ENCODE peak calls at places on chromosomes 2 and 18, in ten cellular contexts. T, Z, X, E, R, B, V, S, D and I are unnamed samples. For H3K27me3 and H3K9me3, the result is how much of the 10 kb centered on the place peaks cover.

GRCh38 chr2:128536925-128537620 is 218.4 kb upstream of the HS6ST1 start:
- DNase-seq in T (peak), Z (no peak), X (peak), E (no peak), R (peak), B (no peak), V (no peak), S (no peak), D (no peak), I (no peak)

GRCh38 chr2:12501469-12502147 is 215.1 kb upstream of the TRIB2 start:
- DNase-seq in T (peak), Z (peak), X (peak), E (no peak), R (no peak), B (peak), V (peak), S (no peak), D (peak), I (peak)

GRCh38 chr2:140288726-140289125 is 1508.5 kb upstream of the NXPH2 start:
- DNase-seq in T (no peak), Z (no peak), X (no peak), E (no peak), R (no peak), B (no peak), V (no peak), S (no peak), D (no peak), I (no peak)

GRCh38 chr18:56319953-56320352 is 318.4 kb downstream of the TXNL1 start:
- DNase-seq in T (no peak), Z (no peak), X (no peak), E (no peak), R (no peak), B (no peak), V (no peak), S (no peak), D (no peak), I (no peak)

GRCh38 chr2:40606862-40607261 is 155.0 kb upstream of the SLC8A1 start:
- DNase-seq in T (peak), Z (no peak), X (peak), E (no peak), R (no peak), B (no peak), V (no peak), S (no peak), D (no peak), I (no peak)

GRCh38 chr18:78754311-78755043 is 225.1 kb upstream of the SALL3 start:
- DNase-seq in T (no peak), Z (no peak), X (no peak), E (peak), R (no peak), B (no peak), V (no peak), S (no peak), D (no peak), I (no peak)

GRCh38 chr2:126771501-126772195 is 115.7 kb downstream of the GYPC start:
- DNase-seq in T (no peak), Z (no peak), X (no peak), E (no peak), R (no peak), B (no peak), V (peak), S (peak), D (no peak), I (no peak)

GRCh38 chr2:45119855-45120254 is 110.6 kb upstream of the SIX2 start:
- DNase-seq in T (peak), Z (no peak), X (peak), E (no peak), R (no peak), B (no peak), V (no peak), S (no peak), D (no peak), I (no peak)

GRCh38 chr2:189566046-189566445 is 14.5 kb downstream of the SLC40A1 start:
- DNase-seq in T (no peak), Z (no peak), X (no peak), E (no peak), R (no peak), B (no peak), V (peak), S (no peak), D (no peak), I (no peak)

GRCh38 chr2:189570565-189570964 is 10.0 kb downstream of the SLC40A1 start:
- DNase-seq in T (peak), Z (no peak), X (peak), E (no peak), R (no peak), B (no peak), V (no peak), S (no peak), D (no peak), I (no peak)

GRCh38 chr2:189574793-189575475 is 5.7 kb downstream of the SLC40A1 start:
- DNase-seq in T (no peak), Z (no peak), X (no peak), E (no peak), R (peak), B (no peak), V (no peak), S (no peak), D (no peak), I (no peak)

DNA sequence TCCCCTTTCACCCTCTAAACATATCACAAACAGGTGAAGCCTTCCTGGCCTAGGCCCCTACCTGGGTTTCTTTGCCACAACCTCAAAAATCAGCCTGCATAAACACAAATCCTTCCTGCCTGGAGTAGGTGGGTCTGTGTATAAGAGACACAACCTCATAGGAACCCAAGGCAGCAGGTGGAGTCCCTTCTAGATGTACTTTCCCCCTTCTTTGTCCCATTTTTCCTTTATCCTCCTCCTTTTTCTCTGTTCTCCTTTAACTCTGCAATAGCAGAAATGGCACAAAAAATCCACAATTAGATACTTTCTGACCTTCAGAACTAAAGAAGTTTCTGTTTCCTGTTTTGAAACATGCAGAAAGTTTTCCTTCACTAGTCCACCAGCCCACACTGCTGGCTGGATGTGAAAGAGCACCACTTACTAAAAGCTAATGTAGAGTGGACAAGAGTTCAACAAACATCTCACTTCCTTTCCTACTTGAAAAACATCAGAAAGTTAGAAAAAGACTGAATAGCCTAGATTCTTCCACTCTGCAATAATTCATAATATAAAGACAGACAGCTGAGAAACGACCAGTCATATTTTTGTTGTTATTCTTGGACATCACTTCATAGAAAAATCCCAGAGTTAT is 11.2 kb downstream of the SLC40A1 start:
- DNase-seq in T (peak), Z (no peak), X (peak), E (no peak), R (no peak), B (peak), V (no peak), S (no peak), D (no peak), I (no peak)
- H3K27me3 ChIP-seq in T (under half), Z (under half), X (under half), E (under half), R (under half), B (under half), V (under half), S (under half), D (under half), I (under half)

GRCh38 chr2:81747481-81748070 is 1443.0 kb upstream of the LRRTM1 start:
- DNase-seq in T (no peak), Z (no peak), X (no peak), E (no peak), R (no peak), B (no peak), V (no peak), S (no peak), D (no peak), I (no peak)
- H3K9me3 ChIP-seq in T (under half), Z (under half), X (under half), E (under half), R (under half), B (under half), V (under half), S (under half), D (under half), I (under half)

GRCh38 chr2:23941644-23942043 is 1.4 kb downstream of the UBXN2A start:
- DNase-seq in T (no peak), Z (no peak), X (no peak), E (no peak), R (no peak), B (no peak), V (no peak), S (no peak), D (no peak), I (no peak)

GRCh38 chr2:23943666-23944065 is 3.4 kb downstream of the UBXN2A start:
- DNase-seq in T (no peak), Z (no peak), X (no peak), E (no peak), R (no peak), B (no peak), V (no peak), S (no peak), D (no peak), I (no peak)

GRCh38 chr2:23947350-23947749 is 7.1 kb downstream of the UBXN2A start:
- DNase-seq in T (no peak), Z (no peak), X (no peak), E (no peak), R (no peak), B (no peak), V (no peak), S (no peak), D (no peak), I (no peak)

GRCh38 chr2:23940976-23941605 is 828 bp downstream of the UBXN2A start:
- DNase-seq in T (peak), Z (no peak), X (peak), E (no peak), R (no peak), B (no peak), V (no peak), S (no peak), D (no peak), I (peak)

GRCh38 chr2:23944527-23944926 is 4.3 kb downstream of the UBXN2A start:
- DNase-seq in T (no peak), Z (no peak), X (no peak), E (no peak), R (no peak), B (no peak), V (no peak), S (no peak), D (no peak), I (no peak)
- H3K27ac ChIP-seq in T (peak), Z (no peak), X (no peak), E (no peak), R (no peak), B (no peak), V (no peak), S (no peak), D (no peak), I (no peak)

GRCh38 chr2:38498039-38498438 is 104.7 kb downstream of the HNRNPLL start:
- DNase-seq in T (no peak), Z (no peak), X (no peak), E (no peak), R (no peak), B (peak), V (no peak), S (no peak), D (no peak), I (no peak)
- H3K27me3 ChIP-seq in T (half or more), Z (under half), X (under half), E (under half), R (under half), B (under half), V (under half), S (under half), D (under half), I (under half)

GRCh38 chr2:4381049-4381448 is 677.7 kb downstream of the DCDC2C start:
- DNase-seq in T (no peak), Z (no peak), X (no peak), E (no peak), R (no peak), B (no peak), V (no peak), S (no peak), D (no peak), I (no peak)
- H3K9me3 ChIP-seq in T (under half), Z (under half), X (under half), E (under half), R (under half), B (under half), V (under half), S (under half), D (under half), I (under half)